ENCODE peak calls at places on chromosomes 13 and 19, in six cellular contexts. K, X, O, U, H and Q are unnamed samples.

GRCh38 chr13:53189162-53189561 is 160.5 kb downstream of the OLFM4 start:
- DNase-seq in K (no peak), X (no peak), U (no peak), H (no peak), O (no peak), Q (no peak)

GRCh38 chr13:23510544-23510916 is 59.7 kb upstream of the TNFRSF19 start:
- DNase-seq in H (no peak), K (no peak), O (no peak), X (no peak), U (no peak), Q (no peak)

GRCh38 chr19:30564551-30565011 is 192.4 kb downstream of the ZNF536 start:
- DNase-seq in K (no peak), H (no peak), O (no peak), X (no peak), U (no peak), Q (no peak)

GRCh38 chr19:18271433-18271841 is 2.8 kb downstream of the IQCN start:
- DNase-seq in K (no peak), X (no peak), O (no peak), U (no peak), H (no peak), Q (no peak)

GRCh38 chr13:91544723-91545122 is 146.3 kb downstream of the GPC5 start:
- DNase-seq in O (no peak), K (no peak), U (no peak), H (no peak), X (no peak), Q (no peak)

GRCh38 chr13:79448413-79448812 is 32.5 kb upstream of the NDFIP2 start:
- DNase-seq in X (peak; percentile 20), U (no peak), H (peak; percentile 68), O (no peak), K (no peak), Q (no peak)

GRCh38 chr19:13012690-13013608 is 17.7 kb downstream of the NFIX start:
- DNase-seq in X (peak; percentile 63), O (no peak), K (no peak), U (no peak), H (peak; percentile 28), Q (peak; percentile 82)

GRCh38 chr19:50893047-50893737 is 18.0 kb downstream of the KLK4 start:
- DNase-seq in K (no peak), H (no peak), U (no peak), X (no peak), O (no peak), Q (no peak)

GRCh38 chr19:13764101-13764807 is at the start of gene MRI1:
- DNase-seq in X (peak; percentile 60), H (peak; percentile 16), K (peak; percentile 53), U (peak; percentile 83), O (no peak), Q (peak; percentile 87)

GRCh38 chr13:41546372-41547252 is 89.3 kb downstream of the RGCC start:
- DNase-seq in U (no peak), O (peak; percentile 57), H (no peak), K (no peak), X (peak; percentile 89), Q (no peak)

GRCh38 chr13:45372189-45373115 is 31.5 kb upstream of the TPT1 start:
- DNase-seq in X (peak; percentile 15), U (no peak), K (no peak), H (no peak), O (no peak), Q (no peak)

GRCh38 chr13:95133498-95133897 is 167.8 kb downstream of the ABCC4 start:
- DNase-seq in X (no peak), H (no peak), U (no peak), O (no peak), K (no peak), Q (no peak)